ENCODE peak calls at places on chromosomes 2 and 18, in ten cellular contexts. Y is fibroblast of pulmonary artery, E is GM23338, Q is IMR-90, S is fibroblast of villous mesenchyme, P is upper lobe of right lung, D is pancreas, K is B cell, G is AG09309, Z is psoas muscle. A is an unnamed sample.

GRCh38 chr2:23615216-23616020 is 230.4 kb downstream of the KLHL29 start:
- DNase-seq in S (no peak), D (peak), Z (no peak), G (no peak), P (peak), Q (no peak), K (no peak), Y (no peak), E (no peak), A (no peak)

GRCh38 chr2:12479042-12479601 is 237.6 kb upstream of the TRIB2 start:
- DNase-seq in Q (peak), S (no peak), E (no peak), D (no peak), P (no peak), K (no peak), Z (no peak), Y (peak), G (no peak), A (no peak)

GRCh38 chr18:70376914-70377258 is 88.0 kb downstream of the SOCS6 start:
- DNase-seq in K (no peak), Q (no peak), S (no peak), D (no peak), E (no peak), P (no peak), Z (no peak), Y (no peak), G (no peak), A (no peak)

GRCh38 chr18:36974686-36975085 is 145.8 kb downstream of the KIAA1328 start:
- DNase-seq in S (no peak), G (no peak), Y (no peak), P (no peak), D (no peak), Q (no peak), K (no peak), E (no peak), Z (no peak), A (no peak)

GRCh38 chr2:96361751-96362150 is 26.2 kb downstream of the NCAPH start:
- DNase-seq in Z (no peak), G (no peak), Q (no peak), P (no peak), E (no peak), K (no peak), D (no peak), Y (no peak), S (no peak), A (no peak)

GRCh38 chr2:42823744-42824453 is 31.5 kb upstream of the HAAO start:
- DNase-seq in P (no peak), Z (no peak), K (no peak), E (no peak), Q (peak), D (no peak), Y (no peak), G (no peak), S (no peak), A (no peak)

GRCh38 chr2:142716463-142717242 is 160.8 kb upstream of the KYNU start:
- DNase-seq in Z (no peak), G (no peak), Y (peak), Q (peak), K (no peak), E (peak), D (no peak), P (no peak), S (peak), A (no peak)

GRCh38 chr2:29902356-29902755 is 19.0 kb downstream of the ALK start:
- DNase-seq in G (no peak), D (no peak), P (no peak), Q (no peak), Z (no peak), E (peak), S (no peak), K (no peak), Y (no peak), A (no peak)

GRCh38 chr18:54958711-54959625 is at the start of gene CCDC68:
- DNase-seq in Y (peak), E (peak), Z (peak), Q (no peak), P (peak), S (peak), D (peak), G (no peak), K (no peak), A (no peak)

GRCh38 chr2:38037325-38037724 is 38.6 kb downstream of the CYP1B1 start:
- DNase-seq in E (no peak), S (peak), Y (no peak), P (no peak), G (no peak), D (no peak), K (no peak), Q (no peak), Z (no peak), A (no peak)

GRCh38 chr2:22375094-22375493 is 1009.9 kb upstream of the KLHL29 start:
- DNase-seq in Q (no peak), K (no peak), E (peak), S (no peak), D (no peak), Z (no peak), Y (no peak), G (no peak), P (no peak), A (no peak)

GRCh38 chr2:67840460-67841068 is 222.2 kb downstream of the C1D start:
- DNase-seq in D (peak), G (peak), P (peak), Y (peak), K (peak), Z (peak), Q (peak), E (peak), S (peak), A (peak)

GRCh38 chr2:33494877-33495641 is 18.6 kb downstream of the RASGRP3 start:
- DNase-seq in S (no peak), K (no peak), G (no peak), Z (no peak), P (no peak), Q (no peak), E (no peak), D (no peak), Y (no peak), A (no peak)

GRCh38 chr18:58756596-58757240 is 85.5 kb downstream of the MALT1 start:
- DNase-seq in E (no peak), Y (no peak), P (no peak), Q (no peak), G (no peak), D (no peak), Z (no peak), S (no peak), K (no peak), A (no peak)

GRCh38 chr2:214410918-214411554 is at the start of gene VWC2L:
- DNase-seq in K (no peak), Z (peak), Q (peak), Y (peak), D (peak), P (peak), E (peak), S (peak), G (peak), A (peak)

GRCh38 chr2:209517436-209517835 is 93.6 kb downstream of the MAP2 start:
- DNase-seq in K (no peak), E (no peak), S (no peak), P (no peak), Z (no peak), D (no peak), G (no peak), Q (no peak), Y (no peak), A (no peak)

GRCh38 chr2:163419000-163419575 is 316.7 kb downstream of the FIGN start:
- DNase-seq in G (no peak), P (no peak), Y (peak), Q (no peak), S (no peak), Z (no peak), E (no peak), D (no peak), K (no peak), A (no peak)

GRCh38 chr2:200479617-200480292 is 30.1 kb downstream of the KCTD18 start:
- DNase-seq in P (no peak), D (no peak), Y (peak), E (no peak), Q (peak), S (peak), K (no peak), Z (no peak), G (peak), A (no peak)

GRCh38 chr2:108491848-108492247 is 42.4 kb upstream of the LIMS1 start:
- DNase-seq in G (no peak), S (no peak), E (no peak), K (no peak), P (no peak), Z (no peak), Y (no peak), D (no peak), Q (no peak), A (no peak)

GRCh38 chr2:64595397-64596160 is 58.1 kb downstream of the SERTAD2 start:
- DNase-seq in G (no peak), Y (peak), D (no peak), E (peak), Q (peak), P (no peak), Z (no peak), K (no peak), S (peak), A (no peak)

GRCh38 chr2:41870948-41871522 is 176.8 kb upstream of the PKDCC start:
- DNase-seq in D (no peak), P (no peak), G (no peak), Z (no peak), S (peak), Q (no peak), K (no peak), E (peak), Y (no peak), A (no peak)

GRCh38 chr2:55363636-55364035 is 56.0 kb downstream of the CCDC88A start:
- DNase-seq in Z (no peak), G (no peak), K (no peak), P (no peak), Q (no peak), E (no peak), D (no peak), S (no peak), Y (no peak), A (no peak)

GRCh38 chr2:235498556-235499305 is 4.9 kb downstream of the AGAP1 start:
- DNase-seq in Q (no peak), S (no peak), Y (no peak), K (no peak), Z (no peak), G (no peak), E (peak), D (peak), P (no peak), A (no peak)

GRCh38 chr2:164621761-164622105 is 451 bp upstream of the GRB14 start:
- DNase-seq in K (no peak), Q (no peak), P (no peak), Y (no peak), E (peak), D (peak), G (no peak), Z (no peak), S (no peak), A (peak)

GRCh38 chr2:26575836-26576564 is 65.2 kb downstream of the CIB4 start:
- DNase-seq in S (no peak), E (no peak), G (no peak), Q (no peak), Z (no peak), K (no peak), D (no peak), Y (no peak), P (no peak), A (no peak)

DNA sequence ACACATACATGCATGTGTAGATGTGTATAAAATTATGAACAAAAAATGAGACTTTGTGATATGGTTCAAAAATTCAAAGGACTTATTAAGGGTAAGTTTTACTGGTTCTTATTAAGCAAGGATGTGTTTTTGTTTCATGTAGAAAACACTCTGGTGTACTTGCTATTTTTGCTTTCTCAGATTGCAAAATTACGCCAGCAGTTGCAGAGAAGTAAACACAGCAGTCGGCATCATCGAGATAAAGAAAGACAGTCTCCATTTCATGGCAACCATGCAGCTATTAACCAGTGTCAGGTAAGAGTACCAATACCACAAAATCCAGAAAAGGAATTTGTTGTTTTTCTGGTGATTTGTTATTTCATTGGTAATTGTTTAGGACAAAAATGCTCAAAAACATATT is 91.3 kb downstream of the FAM117B start:
- DNase-seq in P (no peak), D (no peak), E (no peak), Z (no peak), Q (no peak), Y (no peak), G (no peak), S (peak), K (no peak), A (no peak)
- TF ChIP-seq CTCF in P (no peak), D (no peak), E (no peak), Z (no peak), Q (no peak), Y (no peak), G (no peak), S (no peak), K (no peak), A (no peak)

GRCh38 chr2:223100061-223100511 is 48.1 kb downstream of the KCNE4 start:
- DNase-seq in P (no peak), Q (peak), Y (peak), Z (peak), E (no peak), G (peak), K (no peak), D (no peak), S (peak), A (no peak)

GRCh38 chr2:223104336-223104735 is 52.3 kb downstream of the KCNE4 start:
- DNase-seq in D (no peak), E (no peak), P (no peak), Q (no peak), Y (no peak), Z (no peak), S (no peak), G (no peak), K (no peak), A (no peak)

GRCh38 chr2:223104741-223105140 is 52.8 kb downstream of the KCNE4 start:
- DNase-seq in D (no peak), Q (no peak), K (no peak), S (no peak), G (no peak), P (no peak), Z (no peak), E (no peak), Y (no peak), A (no peak)

GRCh38 chr2:223101340-223102039 is 49.5 kb downstream of the KCNE4 start:
- DNase-seq in P (no peak), Y (peak), K (no peak), D (no peak), S (peak), G (no peak), Q (peak), Z (no peak), E (peak), A (peak)

DNA sequence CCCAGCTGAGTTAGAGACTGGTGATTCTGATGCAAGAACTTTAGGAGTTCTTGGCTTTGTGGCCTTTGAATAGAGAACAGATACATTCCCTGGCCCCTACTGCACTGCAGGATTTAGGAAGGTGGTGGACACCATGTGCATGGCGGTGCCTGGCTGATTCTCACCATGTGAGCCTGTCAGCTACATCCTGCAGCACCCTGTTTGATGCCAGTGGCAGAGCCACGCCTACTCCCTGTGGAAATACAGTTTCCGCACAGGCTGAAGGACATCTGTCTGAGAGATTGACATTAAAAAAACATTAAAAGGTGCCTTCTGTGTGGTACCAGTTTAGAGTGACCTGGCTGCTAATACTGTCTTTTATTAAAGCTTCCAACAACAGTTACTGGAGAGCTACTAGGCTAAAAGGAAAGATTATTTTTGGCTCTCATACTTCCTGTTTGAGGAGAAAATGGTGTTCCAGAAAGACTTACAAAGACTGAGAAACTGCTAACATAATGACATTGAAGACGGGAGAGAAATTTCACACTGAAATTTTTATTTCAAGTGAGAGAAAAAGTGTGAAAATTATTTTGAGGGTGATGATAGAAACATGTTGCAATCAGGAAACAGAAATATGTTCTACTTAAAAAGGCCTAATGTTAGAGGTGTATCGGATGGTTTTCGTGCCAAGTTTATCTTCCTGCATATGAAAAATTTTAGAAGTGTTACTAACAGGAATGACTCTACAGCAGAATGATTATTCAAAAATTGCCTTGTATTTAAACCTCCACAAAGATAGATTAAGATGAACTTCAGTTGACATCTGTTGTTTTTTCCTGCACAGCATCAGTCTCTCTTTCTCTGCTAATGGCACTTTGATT is 50.3 kb downstream of the KCNE4 start:
- DNase-seq in P (no peak), S (no peak), Y (no peak), E (no peak), Z (no peak), K (no peak), G (no peak), Q (no peak), D (no peak), A (no peak)
- TF ChIP-seq CTCF in P (no peak), S (no peak), Y (no peak), E (no peak), Z (no peak), K (no peak), G (no peak), Q (no peak), D (no peak), A (no peak)

GRCh38 chr2:241867776-241868420 is 1.6 kb upstream of the RTP5 start:
- DNase-seq in G (no peak), Z (peak), S (no peak), Y (no peak), D (peak), P (no peak), Q (no peak), K (peak), E (no peak), A (no peak)

GRCh38 chr2:241865416-241865956 is 4.0 kb upstream of the RTP5 start:
- DNase-seq in D (no peak), Q (no peak), E (no peak), Y (no peak), K (no peak), Z (peak), S (no peak), P (no peak), G (no peak), A (no peak)

GRCh38 chr2:241864897-241865213 is 4.7 kb upstream of the RTP5 start:
- DNase-seq in Z (peak), E (no peak), S (no peak), P (no peak), K (no peak), D (no peak), Q (no peak), G (no peak), Y (no peak), A (no peak)

GRCh38 chr2:241866896-241867631 is 2.5 kb upstream of the RTP5 start:
- DNase-seq in D (peak), S (no peak), G (no peak), E (no peak), Z (peak), P (no peak), Q (no peak), K (peak), Y (no peak), A (no peak)

DNA sequence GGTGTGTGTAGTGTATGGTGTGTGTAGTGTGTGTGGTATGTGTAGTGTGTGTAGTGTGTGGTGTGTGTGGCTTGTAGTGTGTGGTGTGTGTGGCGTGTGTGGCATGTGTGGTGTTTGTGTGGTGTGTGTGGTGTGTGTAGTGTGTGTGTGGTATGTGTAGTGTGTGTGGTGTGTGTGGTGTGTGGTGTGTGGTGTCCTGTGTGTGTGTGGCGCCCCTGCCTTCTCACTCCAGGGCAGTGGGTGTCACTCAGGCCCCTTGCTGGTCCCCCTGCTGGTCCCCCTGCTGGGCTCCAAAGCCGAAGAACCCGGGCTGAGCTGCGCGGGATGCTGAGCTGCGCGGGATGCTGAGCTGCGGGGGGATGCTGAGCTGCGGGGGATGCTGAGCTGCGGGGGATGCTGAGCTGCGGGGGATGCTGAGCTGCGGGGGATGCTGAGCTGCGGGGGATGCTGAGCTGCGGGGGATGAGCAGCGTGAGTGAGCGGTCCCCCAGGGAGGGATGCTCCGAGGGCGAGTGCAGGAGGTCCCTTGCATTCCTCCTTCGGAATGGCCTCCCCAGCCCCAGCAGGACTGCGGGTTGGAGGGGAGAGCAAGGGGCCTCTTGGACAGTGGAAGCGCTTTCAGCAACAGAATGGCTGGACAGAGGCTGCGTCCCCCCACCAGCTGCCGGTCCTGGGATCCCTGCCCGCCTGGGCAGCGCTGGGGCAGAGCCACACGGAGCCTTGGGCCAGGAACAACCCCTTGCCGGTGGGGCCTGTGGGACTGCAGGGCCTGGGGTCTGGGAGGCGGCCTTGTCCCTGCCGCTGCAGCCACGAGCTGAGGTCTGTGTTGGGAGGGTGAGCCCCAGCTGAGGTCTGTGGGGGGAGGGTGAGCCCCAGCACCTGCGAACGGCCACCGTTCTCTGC is 3.3 kb upstream of the RTP5 start:
- DNase-seq in S (no peak), D (peak), K (peak), Q (peak), P (no peak), E (peak), Z (peak), Y (no peak), G (no peak), A (no peak)
- TF ChIP-seq CTCF in S (no peak), D (no peak), K (no peak), Q (no peak), P (no peak), E (no peak), Z (no peak), Y (no peak), G (no peak), A (no peak)

GRCh38 chr2:224449212-224450147 is 47.6 kb upstream of the FAM124B start:
- DNase-seq in G (no peak), Q (no peak), K (peak), S (peak), D (no peak), P (no peak), Z (no peak), Y (peak), E (peak), A (peak)
- TF ChIP-seq CTCF in G (peak), Q (peak), K (peak), S (peak), D (peak), P (peak), Z (peak), Y (peak), E (peak), A (peak)

GRCh38 chr18:64011513-64011912 is 41.6 kb downstream of the SERPINB8 start:
- DNase-seq in E (no peak), P (no peak), S (no peak), Y (no peak), K (no peak), Q (no peak), Z (no peak), D (no peak), G (no peak), A (no peak)
- TF ChIP-seq CTCF in E (no peak), P (no peak), S (no peak), Y (no peak), K (no peak), Q (no peak), Z (no peak), D (no peak), G (no peak), A (no peak)

DNA sequence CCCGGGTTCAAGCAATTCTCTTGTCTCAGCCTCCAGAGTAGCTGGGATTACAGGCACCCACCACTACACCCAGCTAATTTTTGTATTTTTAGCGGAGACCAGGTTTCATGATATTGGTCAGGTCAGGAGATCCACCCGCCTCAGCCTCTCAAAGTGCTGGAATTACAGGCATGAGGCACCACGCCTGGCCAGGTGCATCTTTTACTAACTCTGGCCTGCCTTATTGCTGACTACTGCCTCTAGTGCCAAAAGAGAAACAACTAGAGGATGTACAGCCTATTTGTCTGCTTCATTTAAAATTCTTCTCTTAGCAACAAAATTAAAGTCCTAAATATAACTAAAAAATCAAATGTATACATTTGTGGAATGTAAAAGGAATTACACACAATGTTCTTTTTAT is 115.4 kb downstream of the BMPR2 start:
- DNase-seq in Z (no peak), G (no peak), E (peak), P (no peak), Q (no peak), Y (no peak), K (no peak), S (no peak), D (no peak), A (no peak)
- TF ChIP-seq CTCF in Z (no peak), G (no peak), E (peak), P (no peak), Q (peak), Y (no peak), K (no peak), S (no peak), D (no peak), A (no peak)